ENCODE peak calls at places on chromosomes 16 and 17, in five cellular contexts. One of them, this sample, is unnamed.

GRCh38 chr17:76132574-76133338 is 8.3 kb downstream of the FOXJ1 start:
- DNase-seq in PC-9: peak; percentile 77
- DNase-seq in GM12865: no peak
- DNase-seq in neural progenitor cell: peak; percentile 55
- DNase-seq in HFF-Myc: no peak
- DNase-seq in this sample: peak; percentile 82

GRCh38 chr16:46830417-46830901 is 521 bp downstream of the C16orf87 start:
- DNase-seq in PC-9: no peak
- DNase-seq in GM12865: peak; percentile 51
- DNase-seq in neural progenitor cell: peak; percentile 74
- DNase-seq in HFF-Myc: no peak
- DNase-seq in this sample: no peak

GRCh38 chr17:75159196-75160031 is 5.1 kb upstream of the JPT1 start:
- DNase-seq in PC-9: peak; percentile 98
- DNase-seq in GM12865: no peak
- DNase-seq in neural progenitor cell: no peak
- DNase-seq in HFF-Myc: no peak
- DNase-seq in this sample: no peak

GRCh38 chr16:4944333-4945281 is 7.7 kb upstream of the PPL start:
- DNase-seq in PC-9: peak; percentile 97
- DNase-seq in GM12865: no peak
- DNase-seq in neural progenitor cell: no peak
- DNase-seq in HFF-Myc: peak; percentile 92
- DNase-seq in this sample: peak; percentile 22

GRCh38 chr17:74904687-74905409 is 11.4 kb upstream of the FADS6 start:
- DNase-seq in PC-9: no peak
- DNase-seq in GM12865: no peak
- DNase-seq in neural progenitor cell: no peak
- DNase-seq in HFF-Myc: no peak
- DNase-seq in this sample: no peak

GRCh38 chr16:52731219-52731875 is 184.4 kb upstream of the TOX3 start:
- DNase-seq in PC-9: no peak
- DNase-seq in GM12865: no peak
- DNase-seq in neural progenitor cell: no peak
- DNase-seq in HFF-Myc: no peak
- DNase-seq in this sample: no peak

GRCh38 chr16:53952215-53953208 is 248.6 kb downstream of the FTO start:
- DNase-seq in PC-9: no peak
- DNase-seq in GM12865: peak; percentile 14
- DNase-seq in neural progenitor cell: no peak
- DNase-seq in HFF-Myc: peak; percentile 2
- DNase-seq in this sample: no peak

GRCh38 chr16:333406-334094 is 19.0 kb downstream of the AXIN1 start:
- DNase-seq in PC-9: no peak
- DNase-seq in GM12865: no peak
- DNase-seq in neural progenitor cell: no peak
- DNase-seq in HFF-Myc: no peak
- DNase-seq in this sample: no peak

GRCh38 chr16:11634307-11634706 is 33.9 kb upstream of the SNN start:
- DNase-seq in PC-9: no peak
- DNase-seq in GM12865: no peak
- DNase-seq in neural progenitor cell: no peak
- DNase-seq in HFF-Myc: no peak
- DNase-seq in this sample: no peak

DNA sequence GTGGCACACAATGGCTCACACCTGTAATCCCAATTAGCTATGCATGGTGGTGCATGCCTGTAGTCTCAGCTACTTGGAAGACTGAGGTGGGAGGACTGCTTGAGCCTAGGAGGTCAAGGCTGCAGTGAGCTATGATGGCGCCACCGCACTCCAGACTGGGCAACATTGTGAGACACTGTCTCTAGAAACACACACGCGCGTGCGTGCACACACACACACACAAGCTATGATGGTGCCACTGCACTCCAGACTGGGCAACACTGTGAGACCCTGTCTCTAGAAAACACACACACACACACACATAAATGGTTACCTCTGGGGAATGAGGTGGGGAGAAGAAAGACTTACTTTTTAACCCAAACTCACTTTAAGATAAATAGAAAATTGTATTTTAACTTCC is 16.4 kb downstream of the FBXL20 start:
- DNase-seq in PC-9: no peak
- DNase-seq in GM12865: no peak
- DNase-seq in neural progenitor cell: no peak
- DNase-seq in HFF-Myc: no peak
- DNase-seq in this sample: no peak
- H3K4me3 ChIP-seq in PC-9: no peak overlapping the region
- H3K4me3 ChIP-seq in GM12865: no peak overlapping the region
- H3K4me3 ChIP-seq in neural progenitor cell: no peak overlapping the region
- H3K4me3 ChIP-seq in HFF-Myc: no peak overlapping the region
- H3K4me3 ChIP-seq in this sample: no peak overlapping the region

DNA sequence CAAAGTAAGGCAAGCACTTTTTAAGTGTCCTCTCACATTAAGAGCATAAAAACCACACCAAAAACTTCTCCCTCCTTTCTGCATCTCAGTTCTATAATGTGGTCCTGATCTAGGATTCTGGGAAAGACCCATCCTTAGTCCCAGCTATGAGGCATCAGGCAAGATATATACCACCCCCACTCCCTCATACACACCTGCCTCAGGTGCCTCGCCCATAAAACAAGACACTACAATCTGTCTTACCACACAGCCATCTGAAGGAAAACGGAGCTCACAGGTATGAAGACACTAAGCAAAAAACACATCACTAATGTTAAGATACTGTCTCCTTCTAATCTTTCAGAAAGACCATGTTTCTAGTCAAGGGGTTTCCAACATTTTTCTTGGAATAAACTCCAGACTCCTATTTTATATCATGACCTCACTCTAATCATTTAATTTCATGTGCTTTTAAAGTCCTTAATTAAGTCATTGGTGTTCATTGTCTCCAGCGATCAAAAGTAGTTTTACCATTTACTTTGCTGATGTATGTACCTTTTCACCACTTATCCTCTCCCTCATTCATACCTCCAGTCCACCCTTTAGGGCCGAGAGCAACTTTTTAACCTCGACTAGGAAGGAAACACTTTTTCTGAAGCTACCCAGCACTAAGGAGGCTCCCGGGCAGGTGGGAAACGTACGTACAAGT is 1.1 kb downstream of the MAP3K14 start:
- DNase-seq in PC-9: no peak
- DNase-seq in GM12865: no peak
- DNase-seq in neural progenitor cell: no peak
- DNase-seq in HFF-Myc: no peak
- DNase-seq in this sample: no peak
- TF ChIP-seq CTCF in PC-9: no peak
- TF ChIP-seq CTCF in GM12865: no peak
- TF ChIP-seq CTCF in neural progenitor cell: no peak
- TF ChIP-seq CTCF in HFF-Myc: no peak
- TF ChIP-seq CTCF in this sample: no peak

GRCh38 chr17:44070455-44071197 is at the start of gene G6PC3:
- DNase-seq in PC-9: peak; percentile 93
- DNase-seq in GM12865: peak; percentile 98
- DNase-seq in neural progenitor cell: peak; percentile 99
- DNase-seq in HFF-Myc: peak; percentile 95
- DNase-seq in this sample: peak; percentile 74

GRCh38 chr17:44069974-44070454 is 521 bp upstream of the G6PC3 start:
- DNase-seq in PC-9: peak; percentile 53
- DNase-seq in GM12865: no peak
- DNase-seq in neural progenitor cell: no peak
- DNase-seq in HFF-Myc: no peak
- DNase-seq in this sample: no peak

GRCh38 chr17:44074231-44074910 is 3.8 kb downstream of the G6PC3 start:
- DNase-seq in PC-9: no peak
- DNase-seq in GM12865: no peak
- DNase-seq in neural progenitor cell: no peak
- DNase-seq in HFF-Myc: no peak
- DNase-seq in this sample: no peak

GRCh38 chr17:44071772-44072171 is 1.2 kb downstream of the G6PC3 start:
- DNase-seq in PC-9: peak; percentile 68
- DNase-seq in GM12865: no peak
- DNase-seq in neural progenitor cell: no peak
- DNase-seq in HFF-Myc: no peak
- DNase-seq in this sample: no peak

GRCh38 chr17:44071198-44071520 is 624 bp downstream of the G6PC3 start:
- DNase-seq in PC-9: peak; percentile 72
- DNase-seq in GM12865: no peak
- DNase-seq in neural progenitor cell: no peak
- DNase-seq in HFF-Myc: no peak
- DNase-seq in this sample: no peak
- H3K4me3 ChIP-seq in PC-9: peak overlapping the region; percentile 66
- H3K4me3 ChIP-seq in GM12865: peak overlapping the region; percentile 58
- H3K4me3 ChIP-seq in neural progenitor cell: peak overlapping the region; percentile 66
- H3K4me3 ChIP-seq in HFF-Myc: peak overlapping the region; percentile 54
- H3K4me3 ChIP-seq in this sample: peak overlapping the region; percentile 68

DNA sequence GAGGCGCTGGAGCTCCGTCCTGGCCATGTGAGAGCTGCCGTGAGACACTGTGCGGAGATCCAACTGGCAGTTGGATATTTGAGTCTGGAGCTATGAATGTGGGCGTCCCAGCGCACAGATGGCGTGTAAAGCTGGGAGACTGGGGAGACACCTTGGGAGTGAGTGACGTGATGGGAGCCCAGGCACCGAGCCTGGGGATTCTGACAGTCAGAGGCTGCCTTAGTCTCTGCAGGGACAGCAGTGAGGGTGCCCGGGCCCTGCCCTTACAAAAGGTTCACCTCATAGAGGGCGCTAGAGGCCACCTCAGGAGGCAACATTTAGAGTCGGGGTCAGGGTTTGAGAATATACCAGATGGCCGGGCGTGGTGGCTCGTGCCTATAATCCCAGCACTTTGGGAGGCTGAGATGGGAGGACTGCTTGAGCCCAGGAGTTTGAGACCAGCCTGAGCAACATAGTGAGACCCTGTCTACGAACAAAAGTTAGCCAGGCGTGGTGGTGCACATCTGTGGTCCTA is 194.1 kb upstream of the GSE1 start:
- DNase-seq in PC-9: no peak
- DNase-seq in GM12865: no peak
- DNase-seq in neural progenitor cell: peak; percentile 34
- DNase-seq in HFF-Myc: no peak
- DNase-seq in this sample: no peak
- TF ChIP-seq CTCF in PC-9: no peak
- TF ChIP-seq CTCF in GM12865: no peak
- TF ChIP-seq CTCF in neural progenitor cell: peak; percentile 21
- TF ChIP-seq CTCF in HFF-Myc: no peak
- TF ChIP-seq CTCF in this sample: no peak

GRCh38 chr16:84241778-84242177 is 2.0 kb upstream of the KCNG4 start:
- DNase-seq in PC-9: no peak
- DNase-seq in GM12865: no peak
- DNase-seq in neural progenitor cell: no peak
- DNase-seq in HFF-Myc: no peak
- DNase-seq in this sample: no peak

GRCh38 chr16:84237994-84238750 is 1.6 kb downstream of the KCNG4 start:
- DNase-seq in PC-9: no peak
- DNase-seq in GM12865: no peak
- DNase-seq in neural progenitor cell: no peak
- DNase-seq in HFF-Myc: no peak
- DNase-seq in this sample: no peak

GRCh38 chr16:84239186-84239790 is 524 bp downstream of the KCNG4 start:
- DNase-seq in PC-9: no peak
- DNase-seq in GM12865: no peak
- DNase-seq in neural progenitor cell: no peak
- DNase-seq in HFF-Myc: no peak
- DNase-seq in this sample: no peak

GRCh38 chr16:84239910-84240309 is at the start of gene KCNG4:
- DNase-seq in PC-9: no peak
- DNase-seq in GM12865: no peak
- DNase-seq in neural progenitor cell: no peak
- DNase-seq in HFF-Myc: no peak
- DNase-seq in this sample: no peak

DNA sequence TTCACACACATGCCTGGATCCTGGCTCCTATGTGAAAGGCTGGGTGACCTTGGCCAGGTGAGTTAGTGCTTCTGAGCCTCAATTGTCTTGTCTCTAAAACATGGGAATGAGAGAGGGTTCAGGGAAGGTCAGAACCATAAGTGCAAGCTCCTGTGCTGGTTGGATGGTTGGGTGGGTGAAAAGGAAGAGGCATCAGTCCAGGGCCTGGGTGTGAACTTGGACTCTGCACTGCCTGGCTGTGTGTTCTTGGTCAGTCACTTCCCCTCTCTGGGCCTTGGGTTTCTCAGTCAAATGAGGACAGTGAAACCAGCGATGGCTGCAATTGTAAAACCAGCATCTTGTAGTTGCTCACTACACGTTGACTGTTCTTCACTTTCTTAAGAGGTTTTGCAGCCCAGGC is 643 bp upstream of the KCNG4 start:
- DNase-seq in PC-9: no peak
- DNase-seq in GM12865: no peak
- DNase-seq in neural progenitor cell: no peak
- DNase-seq in HFF-Myc: no peak
- DNase-seq in this sample: no peak
- H3K4me3 ChIP-seq in PC-9: no peak overlapping the region
- H3K4me3 ChIP-seq in GM12865: no peak overlapping the region
- H3K4me3 ChIP-seq in neural progenitor cell: no peak overlapping the region
- H3K4me3 ChIP-seq in HFF-Myc: no peak overlapping the region
- H3K4me3 ChIP-seq in this sample: no peak overlapping the region

GRCh38 chr16:88781140-88782077 is 3.6 kb downstream of the PIEZO1 start:
- DNase-seq in PC-9: no peak
- DNase-seq in GM12865: peak; percentile 82
- DNase-seq in neural progenitor cell: no peak
- DNase-seq in HFF-Myc: no peak
- DNase-seq in this sample: no peak
- TF ChIP-seq CTCF in PC-9: no peak
- TF ChIP-seq CTCF in GM12865: no peak
- TF ChIP-seq CTCF in neural progenitor cell: no peak
- TF ChIP-seq CTCF in HFF-Myc: no peak
- TF ChIP-seq CTCF in this sample: no peak

GRCh38 chr17:81004336-81005015 is 12.8 kb downstream of the CHMP6 start:
- DNase-seq in PC-9: no peak
- DNase-seq in GM12865: no peak
- DNase-seq in neural progenitor cell: peak; percentile 39
- DNase-seq in HFF-Myc: no peak
- DNase-seq in this sample: no peak
- H3K4me3 ChIP-seq in PC-9: no peak overlapping the region
- H3K4me3 ChIP-seq in GM12865: no peak overlapping the region
- H3K4me3 ChIP-seq in neural progenitor cell: peak overlapping the region; percentile 47
- H3K4me3 ChIP-seq in HFF-Myc: no peak overlapping the region
- H3K4me3 ChIP-seq in this sample: no peak overlapping the region

DNA sequence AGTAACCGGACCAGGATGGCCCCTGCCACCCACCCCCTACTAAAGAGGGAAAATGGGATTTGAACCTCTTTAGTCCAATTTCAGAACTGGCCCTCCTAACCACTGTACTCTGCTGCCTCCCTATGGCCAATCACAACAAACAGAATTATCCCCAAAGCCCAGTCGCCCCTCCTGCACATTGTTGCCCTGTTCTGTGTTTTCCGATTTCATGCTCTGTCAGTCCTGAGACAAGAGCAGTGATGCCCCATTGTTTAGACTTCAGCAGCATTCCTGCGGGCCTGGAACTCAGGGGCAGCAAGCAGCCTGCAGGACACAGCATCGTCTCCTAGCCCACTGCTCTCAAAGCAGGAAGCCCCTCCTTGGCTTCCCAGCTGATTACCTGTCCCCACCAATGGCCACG is 20.5 kb upstream of the KLHL11 start:
- DNase-seq in PC-9: no peak
- DNase-seq in GM12865: no peak
- DNase-seq in neural progenitor cell: peak; percentile 90
- DNase-seq in HFF-Myc: no peak
- DNase-seq in this sample: no peak
- TF ChIP-seq CTCF in PC-9: peak; percentile 56
- TF ChIP-seq CTCF in GM12865: no peak
- TF ChIP-seq CTCF in neural progenitor cell: peak; percentile 64
- TF ChIP-seq CTCF in HFF-Myc: peak; percentile 9
- TF ChIP-seq CTCF in this sample: peak; percentile 25

This sample was measured in LNCaP clone FGC.